ENCODE peak calls at places on chromosomes 3 and 15, in nine cellular contexts. Z is astrocyte; L is activated effector memory CD4-positive, alpha-beta T cell treated with anti-CD3 and anti-CD28 coated beads, Interleukin-2, amount 50 U/mL, for 16 hours; C is astrocyte of the cerebellum; Q is HTR-8/SVneo; Y is D721Med; D is EH; I is non-pigmented ciliary epithelial cell; U is NCI-H2029. M is an unnamed sample.

GRCh38 chr15:74196175-74196574 is 6.4 kb downstream of the STRA6 start:
- DNase-seq in I (peak; percentile 95), D (peak; percentile 98), C (peak; percentile 71), Y (no peak), Q (peak; percentile 83), Z (peak; percentile 99), L (no peak), U (peak; percentile 37), M (peak; percentile 83)

GRCh38 chr3:142498397-142499180 is 50.8 kb upstream of the XRN1 start:
- DNase-seq in C (no peak), L (no peak), D (no peak), Z (peak; percentile 23), Y (no peak), U (no peak), I (peak; percentile 37), Q (no peak), M (no peak)

GRCh38 chr15:95932676-95933075 is 397.8 kb upstream of the NR2F2 start:
- DNase-seq in L (no peak), Y (no peak), Z (peak; percentile 87), D (peak; percentile 99), C (no peak), U (no peak), Q (peak; percentile 53), I (no peak), M (no peak)

GRCh38 chr3:146308222-146308621 is 57.3 kb upstream of the PLSCR4 start:
- DNase-seq in C (peak; percentile 67), U (no peak), L (no peak), I (peak; percentile 73), Q (no peak), Y (no peak), Z (peak; percentile 90), D (peak; percentile 91), M (no peak)

GRCh38 chr3:24237971-24238767 is 256.5 kb downstream of the THRB start:
- DNase-seq in Q (peak; percentile 76), U (peak; percentile 62), I (peak; percentile 83), D (peak; percentile 94), Z (peak; percentile 96), C (peak; percentile 79), Y (no peak), L (no peak), M (peak; percentile 21)

GRCh38 chr3:8835385-8835784 is 66.0 kb upstream of the OXTR start:
- DNase-seq in L (no peak), I (no peak), Y (no peak), D (no peak), C (no peak), U (no peak), Q (no peak), Z (no peak), M (no peak)

GRCh38 chr3:107684431-107684925 is 161.7 kb downstream of the BBX start:
- DNase-seq in Q (no peak), L (no peak), I (no peak), Y (no peak), C (no peak), U (no peak), D (no peak), Z (peak; percentile 61), M (no peak)

GRCh38 chr15:58136731-58137130 is 1.4 kb upstream of the AQP9 start:
- DNase-seq in I (no peak), U (no peak), Z (no peak), Q (no peak), D (peak; percentile 23), L (no peak), Y (no peak), C (no peak), M (no peak)

GRCh38 chr3:133570139-133570936 is 3.1 kb upstream of the CDV3 start:
- DNase-seq in D (peak; percentile 90), U (no peak), Z (peak; percentile 94), I (no peak), Y (no peak), C (peak; percentile 86), L (no peak), Q (peak; percentile 27), M (no peak)

GRCh38 chr3:25246921-25247320 is 181.1 kb upstream of the RARB start:
- DNase-seq in D (peak; percentile 7), L (no peak), C (no peak), Q (no peak), U (no peak), I (no peak), Z (no peak), Y (no peak), M (no peak)

GRCh38 chr3:32713181-32713580 is 28.2 kb downstream of the CNOT10 start:
- DNase-seq in D (no peak), I (no peak), L (no peak), U (no peak), C (no peak), Q (no peak), Z (no peak), Y (no peak), M (no peak)

GRCh38 chr3:168360993-168361392 is 265.3 kb upstream of the GOLIM4 start:
- DNase-seq in U (no peak), Q (no peak), I (no peak), Z (no peak), Y (no peak), C (no peak), D (no peak), L (no peak), M (no peak)

GRCh38 chr3:111739241-111739952 is 119.7 kb upstream of the PHLDB2 start:
- DNase-seq in D (peak; percentile 95), Y (no peak), I (no peak), L (no peak), U (peak; percentile 78), Q (peak; percentile 50), C (no peak), Z (peak; percentile 87), M (no peak)

GRCh38 chr3:174907628-174908407 is 48.7 kb downstream of the NAALADL2 start:
- DNase-seq in Z (no peak), L (no peak), I (no peak), Q (no peak), C (no peak), Y (no peak), D (peak; percentile 37), U (no peak), M (no peak)

GRCh38 chr3:168398371-168399030 is 302.8 kb upstream of the GOLIM4 start:
- DNase-seq in L (no peak), Y (no peak), I (peak; percentile 34), U (no peak), D (peak; percentile 40), C (peak; percentile 57), Z (peak; percentile 73), Q (no peak), M (no peak)

GRCh38 chr3:193149998-193150397 is 91.0 kb upstream of the PLAAT1 start:
- DNase-seq in U (no peak), D (no peak), C (no peak), Q (no peak), Z (no peak), Y (no peak), I (no peak), L (no peak), M (no peak)

GRCh38 chr3:148319161-148319915 is 378.4 kb upstream of the AGTR1 start:
- DNase-seq in Y (no peak), I (peak; percentile 47), C (peak; percentile 32), U (no peak), Q (peak; percentile 24), L (no peak), D (peak; percentile 83), Z (peak; percentile 81), M (no peak)

M was measured in left colon.